ENCODE peak calls at places on chromosomes 5 and 9, in nine cellular contexts. O, J, X, Z, C, I, B, E and K are unnamed samples.

GRCh38 chr5:109917966-109918365 is 228.2 kb downstream of the MAN2A1 start:
- DNase-seq in C (no peak), X (no peak), Z (no peak), O (no peak), E (no peak), J (no peak), B (no peak), I (no peak), K (no peak)

GRCh38 chr9:14144215-14144614 is 169.7 kb downstream of the NFIB start:
- DNase-seq in Z (no peak), B (no peak), E (no peak), I (no peak), X (no peak), J (no peak), C (no peak), O (no peak), K (no peak)

GRCh38 chr9:115115924-115116323 is 2.0 kb downstream of the TNC start:
- DNase-seq in B (no peak), X (peak; percentile 16), E (no peak), Z (no peak), J (no peak), O (no peak), I (peak; percentile 82), C (no peak), K (peak; percentile 72)

GRCh38 chr9:130632081-130632710 is 32.2 kb upstream of the PRDM12 start:
- DNase-seq in E (no peak), O (no peak), Z (no peak), J (no peak), C (peak; percentile 42), I (no peak), B (no peak), X (no peak), K (no peak)

GRCh38 chr5:53087596-53087995 is 22.0 kb downstream of the MOCS2 start:
- DNase-seq in C (no peak), I (no peak), J (no peak), E (no peak), X (no peak), O (no peak), Z (no peak), B (no peak), K (no peak)

GRCh38 chr9:137032893-137033292 is 1.0 kb upstream of the FUT7 start:
- DNase-seq in C (peak; percentile 92), O (no peak), B (no peak), X (no peak), I (no peak), J (peak; percentile 82), Z (peak; percentile 83), E (peak; percentile 64), K (no peak)

GRCh38 chr9:4862506-4863250 is 69.9 kb downstream of the RCL1 start:
- DNase-seq in C (no peak), J (peak; percentile 66), X (no peak), Z (no peak), O (no peak), B (no peak), I (peak; percentile 51), E (no peak), K (no peak)

GRCh38 chr5:63255609-63256008 is 677.0 kb downstream of the LRRC70 start:
- DNase-seq in I (no peak), C (no peak), J (no peak), Z (no peak), E (no peak), O (no peak), B (no peak), X (no peak), K (no peak)

GRCh38 chr5:143398451-143399237 is 4.8 kb downstream of the NR3C1 start:
- DNase-seq in E (no peak), C (no peak), J (no peak), O (no peak), I (peak; percentile 12), X (no peak), B (no peak), Z (no peak), K (no peak)

GRCh38 chr9:68533678-68534077 is 7.0 kb downstream of the TMEM252 start:
- DNase-seq in B (no peak), O (no peak), J (no peak), I (peak; percentile 13), C (no peak), Z (no peak), E (no peak), X (no peak), K (no peak)

GRCh38 chr5:72543365-72543764 is 36.2 kb upstream of the ZNF366 start:
- DNase-seq in C (no peak), E (no peak), B (no peak), J (no peak), O (no peak), Z (no peak), X (no peak), I (peak; percentile 69), K (no peak)

GRCh38 chr5:19859020-19859419 is 129.0 kb downstream of the CDH18 start:
- DNase-seq in X (no peak), C (no peak), Z (no peak), E (no peak), I (no peak), B (no peak), J (no peak), O (no peak), K (no peak)

GRCh38 chr9:137295313-137296213 is 6.5 kb downstream of the NRARP start:
- DNase-seq in C (peak; percentile 89), I (no peak), Z (no peak), X (no peak), O (peak; percentile 57), B (peak; percentile 37), J (no peak), E (no peak), K (no peak)

GRCh38 chr5:173547579-173547978 is 68.9 kb downstream of the BOD1 start:
- DNase-seq in E (no peak), C (no peak), I (peak; percentile 44), O (no peak), Z (no peak), J (no peak), X (no peak), B (no peak), K (no peak)

GRCh38 chr9:131784882-131785281 is 45.0 kb upstream of the RAPGEF1 start:
- DNase-seq in J (no peak), E (no peak), B (no peak), X (no peak), I (no peak), C (no peak), O (no peak), Z (no peak), K (no peak)

GRCh38 chr9:81822263-81822865 is 105.9 kb upstream of the SPATA31D4 start:
- DNase-seq in J (no peak), O (no peak), E (no peak), Z (no peak), C (no peak), X (no peak), I (no peak), B (no peak), K (no peak)

DNA sequence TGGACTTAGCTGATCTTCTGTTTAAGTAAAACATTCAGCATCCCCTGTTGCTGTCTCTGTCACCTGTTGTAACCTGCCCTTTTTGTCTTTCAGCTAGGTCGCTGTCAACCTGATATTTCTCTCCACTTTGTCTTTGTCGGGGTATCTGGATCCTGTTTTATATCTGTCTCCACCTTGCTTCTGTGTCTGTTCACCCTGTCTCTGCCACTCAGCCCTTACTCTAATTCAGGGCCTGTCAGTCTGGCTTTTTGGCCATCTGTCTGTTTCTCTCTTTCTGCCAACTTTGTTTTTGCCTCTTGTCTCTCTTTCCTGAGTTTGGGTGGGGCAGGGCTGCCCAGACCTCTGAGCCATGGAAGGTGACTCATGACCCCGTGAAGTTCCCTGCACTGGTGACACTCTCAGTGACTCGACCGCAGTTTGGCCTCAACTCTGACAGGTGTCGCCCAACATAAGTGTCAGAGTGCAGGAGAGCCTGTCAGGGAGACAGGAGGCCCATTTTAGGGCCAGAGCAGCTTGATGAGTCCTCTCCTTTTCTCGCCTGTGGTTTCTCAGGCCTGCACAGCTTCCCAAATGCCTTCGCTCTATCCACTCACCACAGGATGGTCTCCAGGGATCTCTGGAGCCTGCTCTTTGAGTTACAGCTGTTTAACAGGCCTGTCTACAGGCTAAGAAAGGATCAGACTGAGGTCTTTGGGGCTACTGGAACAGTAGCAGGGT is 864 bp downstream of the ZBTB43 start:
- DNase-seq in B (no peak), I (peak; percentile 39), J (peak; percentile 70), Z (peak; percentile 85), C (peak; percentile 80), O (peak; percentile 36), E (peak; percentile 85), X (peak; percentile 39), K (peak; percentile 82)
- TF ChIP-seq POLR2A in B (no peak), I (no peak), J (no peak), Z (no peak), C (no peak), O (no peak), E (peak; percentile 12), X (no peak), K (no peak)

GRCh38 chr5:181234455-181235306 is 9.0 kb downstream of the RACK1 start:
- DNase-seq in E (no peak), Z (no peak), I (no peak), J (no peak), O (no peak), C (peak; percentile 68), B (no peak), X (no peak), K (no peak)
- TF ChIP-seq POLR2A in E (no peak), Z (no peak), I (peak; percentile 15), J (no peak), O (peak; percentile 9), C (no peak), B (no peak), X (no peak), K (peak; percentile 15)

GRCh38 chr9:125655691-125656410 is 51.2 kb downstream of the MAPKAP1 start:
- DNase-seq in C (no peak), B (no peak), J (no peak), E (no peak), I (peak; percentile 66), X (no peak), Z (no peak), O (no peak), K (no peak)

GRCh38 chr9:125659954-125660353 is 47.1 kb downstream of the MAPKAP1 start:
- DNase-seq in X (no peak), I (peak; percentile 90), B (no peak), O (no peak), J (no peak), E (no peak), C (no peak), Z (no peak), K (peak; percentile 52)

GRCh38 chr9:125663127-125663526 is 43.9 kb downstream of the MAPKAP1 start:
- DNase-seq in O (no peak), C (no peak), Z (no peak), J (no peak), B (no peak), E (no peak), I (peak; percentile 79), X (peak; percentile 68), K (peak; percentile 55)

GRCh38 chr9:125660557-125660956 is 46.5 kb downstream of the MAPKAP1 start:
- DNase-seq in E (no peak), I (no peak), J (no peak), X (no peak), O (no peak), Z (no peak), B (no peak), C (no peak), K (no peak)

GRCh38 chr9:125659201-125659840 is 47.7 kb downstream of the MAPKAP1 start:
- DNase-seq in E (no peak), I (peak; percentile 38), J (no peak), X (no peak), Z (no peak), C (no peak), O (no peak), B (no peak), K (no peak)
- TF ChIP-seq POLR2A in E (no peak), I (no peak), J (no peak), X (no peak), Z (no peak), C (no peak), O (no peak), B (no peak), K (no peak)

GRCh38 chr5:139037732-139038131 is 160.4 kb downstream of the SIL1 start:
- DNase-seq in B (no peak), X (no peak), C (no peak), Z (no peak), J (no peak), O (no peak), I (peak; percentile 11), E (no peak), K (no peak)
- TF ChIP-seq POLR2A in B (no peak), X (no peak), C (no peak), Z (no peak), J (no peak), O (no peak), I (no peak), E (no peak), K (no peak)